ENCODE peak calls at places on chromosomes 12 and 14, in seven cellular contexts. One of them, this sample, is unnamed.

GRCh38 chr14:87805315-87805723 is 187.7 kb downstream of the GALC start:
- DNase-seq in stimulated activated CD4-positive, alpha-beta T cell treated with anti-CD3 and anti-CD28 coated beads, Interleukin-1b, Interleukin-23, amount 100 ng/mL, for 4 hours: peak
- DNase-seq in activated CD4-positive, alpha-beta T cell treated with anti-CD3 and anti-CD28 coated beads, Interleukin-2, amount 50 U/mL, for 4 hours: peak
- DNase-seq in A172: peak
- DNase-seq in HEK293T: peak
- DNase-seq in Right ventricle myocardium superior: peak
- DNase-seq in activated CD4-positive, CD25-positive, alpha-beta regulatory T cell treated with anti-CD3 and anti-CD28 coated beads, Interleukin-2, amount 50 U/mL, for 16 hours: no peak
- DNase-seq in this sample: no peak

GRCh38 chr12:122021193-122021821 is 377 bp upstream of the BCL7A start:
- DNase-seq in Right ventricle myocardium superior: peak
- DNase-seq in HEK293T: peak
- DNase-seq in activated CD4-positive, alpha-beta T cell treated with anti-CD3 and anti-CD28 coated beads, Interleukin-2, amount 50 U/mL, for 4 hours: no peak
- DNase-seq in stimulated activated CD4-positive, alpha-beta T cell treated with anti-CD3 and anti-CD28 coated beads, Interleukin-1b, Interleukin-23, amount 100 ng/mL, for 4 hours: no peak
- DNase-seq in activated CD4-positive, CD25-positive, alpha-beta regulatory T cell treated with anti-CD3 and anti-CD28 coated beads, Interleukin-2, amount 50 U/mL, for 16 hours: no peak
- DNase-seq in A172: no peak
- DNase-seq in this sample: peak

GRCh38 chr14:66662374-66662773 is 154.4 kb downstream of the GPHN start:
- DNase-seq in HEK293T: no peak
- DNase-seq in activated CD4-positive, alpha-beta T cell treated with anti-CD3 and anti-CD28 coated beads, Interleukin-2, amount 50 U/mL, for 4 hours: no peak
- DNase-seq in stimulated activated CD4-positive, alpha-beta T cell treated with anti-CD3 and anti-CD28 coated beads, Interleukin-1b, Interleukin-23, amount 100 ng/mL, for 4 hours: no peak
- DNase-seq in Right ventricle myocardium superior: no peak
- DNase-seq in activated CD4-positive, CD25-positive, alpha-beta regulatory T cell treated with anti-CD3 and anti-CD28 coated beads, Interleukin-2, amount 50 U/mL, for 16 hours: no peak
- DNase-seq in A172: no peak
- DNase-seq in this sample: no peak

GRCh38 chr14:66087231-66087630 is 398.9 kb upstream of the CCDC196 start:
- DNase-seq in A172: peak
- DNase-seq in Right ventricle myocardium superior: no peak
- DNase-seq in activated CD4-positive, CD25-positive, alpha-beta regulatory T cell treated with anti-CD3 and anti-CD28 coated beads, Interleukin-2, amount 50 U/mL, for 16 hours: no peak
- DNase-seq in stimulated activated CD4-positive, alpha-beta T cell treated with anti-CD3 and anti-CD28 coated beads, Interleukin-1b, Interleukin-23, amount 100 ng/mL, for 4 hours: no peak
- DNase-seq in activated CD4-positive, alpha-beta T cell treated with anti-CD3 and anti-CD28 coated beads, Interleukin-2, amount 50 U/mL, for 4 hours: no peak
- DNase-seq in HEK293T: no peak
- DNase-seq in this sample: no peak

GRCh38 chr14:53542692-53543091 is 389.6 kb upstream of the DDHD1 start:
- DNase-seq in A172: peak
- DNase-seq in stimulated activated CD4-positive, alpha-beta T cell treated with anti-CD3 and anti-CD28 coated beads, Interleukin-1b, Interleukin-23, amount 100 ng/mL, for 4 hours: no peak
- DNase-seq in activated CD4-positive, CD25-positive, alpha-beta regulatory T cell treated with anti-CD3 and anti-CD28 coated beads, Interleukin-2, amount 50 U/mL, for 16 hours: no peak
- DNase-seq in Right ventricle myocardium superior: no peak
- DNase-seq in HEK293T: no peak
- DNase-seq in activated CD4-positive, alpha-beta T cell treated with anti-CD3 and anti-CD28 coated beads, Interleukin-2, amount 50 U/mL, for 4 hours: no peak
- DNase-seq in this sample: peak

GRCh38 chr12:54425696-54426095 is 6.6 kb upstream of the ITGA5 start:
- DNase-seq in Right ventricle myocardium superior: no peak
- DNase-seq in stimulated activated CD4-positive, alpha-beta T cell treated with anti-CD3 and anti-CD28 coated beads, Interleukin-1b, Interleukin-23, amount 100 ng/mL, for 4 hours: no peak
- DNase-seq in activated CD4-positive, CD25-positive, alpha-beta regulatory T cell treated with anti-CD3 and anti-CD28 coated beads, Interleukin-2, amount 50 U/mL, for 16 hours: no peak
- DNase-seq in A172: no peak
- DNase-seq in HEK293T: no peak
- DNase-seq in activated CD4-positive, alpha-beta T cell treated with anti-CD3 and anti-CD28 coated beads, Interleukin-2, amount 50 U/mL, for 4 hours: no peak
- DNase-seq in this sample: no peak

GRCh38 chr14:77498984-77499527 is 440 bp upstream of the ISM2 start:
- DNase-seq in Right ventricle myocardium superior: no peak
- DNase-seq in HEK293T: peak
- DNase-seq in activated CD4-positive, alpha-beta T cell treated with anti-CD3 and anti-CD28 coated beads, Interleukin-2, amount 50 U/mL, for 4 hours: no peak
- DNase-seq in activated CD4-positive, CD25-positive, alpha-beta regulatory T cell treated with anti-CD3 and anti-CD28 coated beads, Interleukin-2, amount 50 U/mL, for 16 hours: no peak
- DNase-seq in stimulated activated CD4-positive, alpha-beta T cell treated with anti-CD3 and anti-CD28 coated beads, Interleukin-1b, Interleukin-23, amount 100 ng/mL, for 4 hours: no peak
- DNase-seq in A172: no peak
- DNase-seq in this sample: no peak

GRCh38 chr12:53090559-53090958 is 6.9 kb upstream of the IGFBP6 start:
- DNase-seq in A172: no peak
- DNase-seq in activated CD4-positive, alpha-beta T cell treated with anti-CD3 and anti-CD28 coated beads, Interleukin-2, amount 50 U/mL, for 4 hours: no peak
- DNase-seq in HEK293T: no peak
- DNase-seq in activated CD4-positive, CD25-positive, alpha-beta regulatory T cell treated with anti-CD3 and anti-CD28 coated beads, Interleukin-2, amount 50 U/mL, for 16 hours: no peak
- DNase-seq in Right ventricle myocardium superior: no peak
- DNase-seq in stimulated activated CD4-positive, alpha-beta T cell treated with anti-CD3 and anti-CD28 coated beads, Interleukin-1b, Interleukin-23, amount 100 ng/mL, for 4 hours: no peak
- DNase-seq in this sample: no peak

GRCh38 chr12:1325666-1326065 is 268.7 kb downstream of the FBXL14 start:
- DNase-seq in HEK293T: no peak
- DNase-seq in activated CD4-positive, alpha-beta T cell treated with anti-CD3 and anti-CD28 coated beads, Interleukin-2, amount 50 U/mL, for 4 hours: no peak
- DNase-seq in stimulated activated CD4-positive, alpha-beta T cell treated with anti-CD3 and anti-CD28 coated beads, Interleukin-1b, Interleukin-23, amount 100 ng/mL, for 4 hours: no peak
- DNase-seq in Right ventricle myocardium superior: no peak
- DNase-seq in A172: no peak
- DNase-seq in activated CD4-positive, CD25-positive, alpha-beta regulatory T cell treated with anti-CD3 and anti-CD28 coated beads, Interleukin-2, amount 50 U/mL, for 16 hours: no peak
- DNase-seq in this sample: no peak

GRCh38 chr12:18340796-18341195 is 79.5 kb downstream of the PIK3C2G start:
- DNase-seq in stimulated activated CD4-positive, alpha-beta T cell treated with anti-CD3 and anti-CD28 coated beads, Interleukin-1b, Interleukin-23, amount 100 ng/mL, for 4 hours: no peak
- DNase-seq in activated CD4-positive, CD25-positive, alpha-beta regulatory T cell treated with anti-CD3 and anti-CD28 coated beads, Interleukin-2, amount 50 U/mL, for 16 hours: no peak
- DNase-seq in A172: no peak
- DNase-seq in HEK293T: no peak
- DNase-seq in Right ventricle myocardium superior: no peak
- DNase-seq in activated CD4-positive, alpha-beta T cell treated with anti-CD3 and anti-CD28 coated beads, Interleukin-2, amount 50 U/mL, for 4 hours: no peak
- DNase-seq in this sample: no peak

GRCh38 chr12:5193569-5193968 is 149.9 kb downstream of the KCNA5 start:
- DNase-seq in Right ventricle myocardium superior: no peak
- DNase-seq in stimulated activated CD4-positive, alpha-beta T cell treated with anti-CD3 and anti-CD28 coated beads, Interleukin-1b, Interleukin-23, amount 100 ng/mL, for 4 hours: no peak
- DNase-seq in HEK293T: no peak
- DNase-seq in activated CD4-positive, CD25-positive, alpha-beta regulatory T cell treated with anti-CD3 and anti-CD28 coated beads, Interleukin-2, amount 50 U/mL, for 16 hours: no peak
- DNase-seq in activated CD4-positive, alpha-beta T cell treated with anti-CD3 and anti-CD28 coated beads, Interleukin-2, amount 50 U/mL, for 4 hours: no peak
- DNase-seq in A172: no peak
- DNase-seq in this sample: no peak

GRCh38 chr14:24681056-24681455 is 47.1 kb upstream of the GZMB start:
- DNase-seq in Right ventricle myocardium superior: no peak
- DNase-seq in A172: no peak
- DNase-seq in stimulated activated CD4-positive, alpha-beta T cell treated with anti-CD3 and anti-CD28 coated beads, Interleukin-1b, Interleukin-23, amount 100 ng/mL, for 4 hours: no peak
- DNase-seq in activated CD4-positive, alpha-beta T cell treated with anti-CD3 and anti-CD28 coated beads, Interleukin-2, amount 50 U/mL, for 4 hours: no peak
- DNase-seq in activated CD4-positive, CD25-positive, alpha-beta regulatory T cell treated with anti-CD3 and anti-CD28 coated beads, Interleukin-2, amount 50 U/mL, for 16 hours: no peak
- DNase-seq in HEK293T: no peak
- DNase-seq in this sample: no peak

GRCh38 chr14:81068384-81068783 is 113.0 kb downstream of the TSHR start:
- DNase-seq in A172: no peak
- DNase-seq in stimulated activated CD4-positive, alpha-beta T cell treated with anti-CD3 and anti-CD28 coated beads, Interleukin-1b, Interleukin-23, amount 100 ng/mL, for 4 hours: no peak
- DNase-seq in Right ventricle myocardium superior: no peak
- DNase-seq in activated CD4-positive, CD25-positive, alpha-beta regulatory T cell treated with anti-CD3 and anti-CD28 coated beads, Interleukin-2, amount 50 U/mL, for 16 hours: no peak
- DNase-seq in HEK293T: no peak
- DNase-seq in activated CD4-positive, alpha-beta T cell treated with anti-CD3 and anti-CD28 coated beads, Interleukin-2, amount 50 U/mL, for 4 hours: no peak
- DNase-seq in this sample: no peak

GRCh38 chr14:103267226-103267625 is 66.8 kb upstream of the EIF5 start:
- DNase-seq in activated CD4-positive, CD25-positive, alpha-beta regulatory T cell treated with anti-CD3 and anti-CD28 coated beads, Interleukin-2, amount 50 U/mL, for 16 hours: no peak
- DNase-seq in stimulated activated CD4-positive, alpha-beta T cell treated with anti-CD3 and anti-CD28 coated beads, Interleukin-1b, Interleukin-23, amount 100 ng/mL, for 4 hours: no peak
- DNase-seq in Right ventricle myocardium superior: no peak
- DNase-seq in A172: no peak
- DNase-seq in HEK293T: no peak
- DNase-seq in activated CD4-positive, alpha-beta T cell treated with anti-CD3 and anti-CD28 coated beads, Interleukin-2, amount 50 U/mL, for 4 hours: no peak
- DNase-seq in this sample: no peak

GRCh38 chr14:102187044-102187443 is 47.3 kb downstream of the WDR20 start:
- DNase-seq in Right ventricle myocardium superior: no peak
- DNase-seq in HEK293T: no peak
- DNase-seq in activated CD4-positive, CD25-positive, alpha-beta regulatory T cell treated with anti-CD3 and anti-CD28 coated beads, Interleukin-2, amount 50 U/mL, for 16 hours: no peak
- DNase-seq in activated CD4-positive, alpha-beta T cell treated with anti-CD3 and anti-CD28 coated beads, Interleukin-2, amount 50 U/mL, for 4 hours: no peak
- DNase-seq in A172: peak
- DNase-seq in stimulated activated CD4-positive, alpha-beta T cell treated with anti-CD3 and anti-CD28 coated beads, Interleukin-1b, Interleukin-23, amount 100 ng/mL, for 4 hours: no peak
- DNase-seq in this sample: no peak

GRCh38 chr14:79514700-79515099 is 696.6 kb downstream of the DIO2 start:
- DNase-seq in Right ventricle myocardium superior: no peak
- DNase-seq in activated CD4-positive, alpha-beta T cell treated with anti-CD3 and anti-CD28 coated beads, Interleukin-2, amount 50 U/mL, for 4 hours: no peak
- DNase-seq in stimulated activated CD4-positive, alpha-beta T cell treated with anti-CD3 and anti-CD28 coated beads, Interleukin-1b, Interleukin-23, amount 100 ng/mL, for 4 hours: no peak
- DNase-seq in activated CD4-positive, CD25-positive, alpha-beta regulatory T cell treated with anti-CD3 and anti-CD28 coated beads, Interleukin-2, amount 50 U/mL, for 16 hours: no peak
- DNase-seq in HEK293T: no peak
- DNase-seq in A172: peak
- DNase-seq in this sample: no peak

GRCh38 chr12:71411635-71412034 is 28.0 kb upstream of the LGR5 start:
- DNase-seq in HEK293T: no peak
- DNase-seq in stimulated activated CD4-positive, alpha-beta T cell treated with anti-CD3 and anti-CD28 coated beads, Interleukin-1b, Interleukin-23, amount 100 ng/mL, for 4 hours: no peak
- DNase-seq in activated CD4-positive, alpha-beta T cell treated with anti-CD3 and anti-CD28 coated beads, Interleukin-2, amount 50 U/mL, for 4 hours: no peak
- DNase-seq in A172: no peak
- DNase-seq in Right ventricle myocardium superior: no peak
- DNase-seq in activated CD4-positive, CD25-positive, alpha-beta regulatory T cell treated with anti-CD3 and anti-CD28 coated beads, Interleukin-2, amount 50 U/mL, for 16 hours: no peak
- DNase-seq in this sample: no peak

GRCh38 chr14:103879570-103880333 is 32.4 kb upstream of the PPP1R13B start:
- DNase-seq in activated CD4-positive, alpha-beta T cell treated with anti-CD3 and anti-CD28 coated beads, Interleukin-2, amount 50 U/mL, for 4 hours: no peak
- DNase-seq in HEK293T: no peak
- DNase-seq in activated CD4-positive, CD25-positive, alpha-beta regulatory T cell treated with anti-CD3 and anti-CD28 coated beads, Interleukin-2, amount 50 U/mL, for 16 hours: no peak
- DNase-seq in stimulated activated CD4-positive, alpha-beta T cell treated with anti-CD3 and anti-CD28 coated beads, Interleukin-1b, Interleukin-23, amount 100 ng/mL, for 4 hours: no peak
- DNase-seq in Right ventricle myocardium superior: peak
- DNase-seq in A172: peak
- DNase-seq in this sample: no peak